ENCODE peak calls at places on chromosomes 3 and 15, in four cellular contexts. J is B cell, H is mammary epithelial cell, X is fibroblast of pulmonary artery. D is an unnamed sample.
A peak's percentile ranks its signal among the peaks of the same experiment; 100 is the strongest.

GRCh38 chr3:129522953-129523352 is 5.5 kb upstream of the RHO start:
- DNase-seq in H (no peak), X (no peak), J (no peak), D (no peak)

GRCh38 chr3:53030864-53031445 is 14.9 kb downstream of the SFMBT1 start:
- DNase-seq in J (peak; percentile 33), X (no peak), H (peak; percentile 52), D (no peak)

GRCh38 chr3:188947983-188948657 is 223.7 kb upstream of the TPRG1 start:
- DNase-seq in J (no peak), H (peak; percentile 79), X (peak; percentile 100), D (peak; percentile 99)

GRCh38 chr3:56775356-56775914 is 26.3 kb downstream of the ARHGEF3 start:
- DNase-seq in J (no peak), X (no peak), H (no peak), D (no peak)

GRCh38 chr3:56930706-56931105 is 129.0 kb upstream of the ARHGEF3 start:
- DNase-seq in J (no peak), X (no peak), H (peak; percentile 90), D (no peak)

GRCh38 chr3:29426302-29427226 is 145.7 kb downstream of the RBMS3 start:
- DNase-seq in H (no peak), J (no peak), X (no peak), D (no peak)

GRCh38 chr15:85704720-85705119 is 90.0 kb downstream of the KLHL25 start:
- DNase-seq in X (no peak), H (no peak), J (no peak), D (peak; percentile 64)

GRCh38 chr3:52233968-52234367 is 5.0 kb downstream of the TWF2 start:
- DNase-seq in J (no peak), X (no peak), H (no peak), D (no peak)

GRCh38 chr3:127899200-127899599 is 15.8 kb upstream of the KBTBD12 start:
- DNase-seq in X (no peak), H (no peak), J (no peak), D (no peak)

GRCh38 chr3:13518516-13519351 is 30.2 kb upstream of the FBLN2 start:
- DNase-seq in J (no peak), H (no peak), X (peak; percentile 33), D (peak; percentile 88)

GRCh38 chr15:39573844-39574243 is 7.0 kb upstream of the THBS1 start:
- DNase-seq in H (no peak), X (no peak), J (no peak), D (no peak)

GRCh38 chr3:109330405-109330804 is 6.9 kb downstream of the DPPA4 start:
- DNase-seq in X (no peak), H (no peak), J (no peak), D (no peak)
- TF ChIP-seq CTCF in X (no peak), H (no peak), J (no peak), D (no peak)

DNA sequence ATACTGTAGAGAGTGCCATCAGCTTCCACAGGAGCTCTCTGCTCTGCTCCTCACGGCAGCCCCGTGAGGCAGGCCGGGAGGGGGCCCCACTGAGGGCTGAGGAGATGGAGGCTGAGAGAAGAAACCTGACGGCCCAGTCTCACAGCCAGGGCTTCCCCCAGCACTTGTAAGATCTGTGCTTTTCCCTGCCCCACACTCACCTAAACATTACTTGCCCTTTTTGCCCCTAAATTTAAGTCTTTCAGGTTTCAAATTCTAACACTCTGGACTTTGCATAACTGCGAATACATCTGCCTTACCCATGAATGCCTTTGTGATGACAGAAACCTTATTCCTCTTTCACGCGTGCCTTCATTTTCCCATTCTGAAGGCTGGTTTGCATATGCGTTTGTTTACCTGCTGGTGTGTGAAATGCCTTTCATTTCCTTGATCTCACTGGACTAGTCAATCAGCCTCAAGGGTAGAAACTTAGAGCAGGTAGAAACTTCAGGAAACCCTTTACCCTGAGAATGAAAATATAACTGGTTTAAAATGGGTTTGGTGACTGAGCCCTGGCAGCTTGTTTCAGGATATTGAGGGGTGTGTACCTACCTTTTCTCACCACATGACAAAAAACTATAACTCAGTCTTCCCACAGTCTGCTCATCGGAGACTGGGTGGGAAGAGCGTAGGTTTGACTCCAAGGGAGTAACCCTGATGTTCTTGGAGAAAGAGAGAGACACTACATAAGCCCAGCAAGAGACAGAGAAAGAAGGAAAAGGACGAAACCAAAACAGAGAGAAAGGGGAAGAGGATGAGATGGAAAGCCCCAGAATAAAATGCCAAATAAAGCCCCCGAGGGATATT is 20.1 kb downstream of the SLC12A8 start:
- DNase-seq in X (no peak), J (peak; percentile 41), H (no peak), D (no peak)
- TF ChIP-seq CTCF in X (no peak), J (peak; percentile 23), H (no peak), D (no peak)

DNA sequence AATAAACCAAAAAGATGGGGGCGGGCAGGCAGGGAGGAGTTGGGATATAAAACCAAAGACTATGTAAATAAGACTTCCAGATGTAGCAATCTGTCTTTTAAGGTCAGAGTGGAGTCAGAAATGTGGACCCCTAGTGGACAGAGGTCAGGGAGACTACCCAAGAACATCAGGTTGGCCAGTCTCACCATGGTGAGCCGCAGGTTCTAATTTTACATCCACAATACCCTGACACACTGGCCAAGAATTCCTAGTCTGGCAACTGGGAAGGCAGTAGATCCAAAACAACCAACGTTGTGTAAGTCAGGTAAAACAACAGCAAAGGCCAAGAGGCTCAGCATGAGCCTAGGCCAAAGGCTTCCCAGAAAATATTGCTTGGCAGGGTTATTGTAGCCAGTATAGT is 203.4 kb downstream of the FOXP1 start:
- DNase-seq in H (no peak), X (no peak), J (no peak), D (no peak)
- TF ChIP-seq CTCF in H (no peak), X (no peak), J (no peak), D (no peak)

GRCh38 chr3:193060738-193061137 is 143.1 kb upstream of the MB21D2 start:
- DNase-seq in X (no peak), J (no peak), H (no peak), D (no peak)

GRCh38 chr3:193055352-193055751 is 137.7 kb upstream of the MB21D2 start:
- DNase-seq in H (no peak), J (no peak), X (no peak), D (peak; percentile 9)

GRCh38 chr3:193053031-193053430 is 135.4 kb upstream of the MB21D2 start:
- DNase-seq in H (no peak), J (no peak), X (peak; percentile 18), D (peak; percentile 23)

GRCh38 chr3:193061157-193061556 is 143.5 kb upstream of the MB21D2 start:
- DNase-seq in J (no peak), H (no peak), X (no peak), D (no peak)

GRCh38 chr3:193057616-193058015 is 140.0 kb upstream of the MB21D2 start:
- DNase-seq in X (no peak), H (no peak), J (no peak), D (no peak)
- TF ChIP-seq CTCF in X (no peak), H (no peak), J (no peak), D (no peak)

DNA sequence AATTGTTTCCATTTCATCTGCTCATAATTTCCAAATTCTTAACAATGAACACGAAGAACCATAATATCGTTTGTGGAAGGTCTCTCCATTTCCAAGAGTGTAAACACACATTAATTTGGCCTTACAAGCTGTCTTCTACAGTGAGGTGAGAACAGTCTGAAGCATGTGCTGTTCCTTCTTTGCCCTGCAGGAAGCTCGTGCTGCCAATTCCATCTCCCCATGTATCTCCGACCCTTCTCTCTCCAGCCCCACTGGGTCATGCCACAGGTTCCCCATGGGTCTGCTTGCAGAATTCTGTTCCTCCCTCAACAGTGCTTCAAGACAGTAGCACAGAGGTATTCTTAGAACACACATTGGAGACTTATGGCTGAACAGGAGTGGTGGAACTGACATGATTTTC is 70.5 kb downstream of the CHSY1 start:
- DNase-seq in J (no peak), H (no peak), X (no peak), D (no peak)
- TF ChIP-seq CTCF in J (no peak), H (no peak), X (no peak), D (no peak)

DNA sequence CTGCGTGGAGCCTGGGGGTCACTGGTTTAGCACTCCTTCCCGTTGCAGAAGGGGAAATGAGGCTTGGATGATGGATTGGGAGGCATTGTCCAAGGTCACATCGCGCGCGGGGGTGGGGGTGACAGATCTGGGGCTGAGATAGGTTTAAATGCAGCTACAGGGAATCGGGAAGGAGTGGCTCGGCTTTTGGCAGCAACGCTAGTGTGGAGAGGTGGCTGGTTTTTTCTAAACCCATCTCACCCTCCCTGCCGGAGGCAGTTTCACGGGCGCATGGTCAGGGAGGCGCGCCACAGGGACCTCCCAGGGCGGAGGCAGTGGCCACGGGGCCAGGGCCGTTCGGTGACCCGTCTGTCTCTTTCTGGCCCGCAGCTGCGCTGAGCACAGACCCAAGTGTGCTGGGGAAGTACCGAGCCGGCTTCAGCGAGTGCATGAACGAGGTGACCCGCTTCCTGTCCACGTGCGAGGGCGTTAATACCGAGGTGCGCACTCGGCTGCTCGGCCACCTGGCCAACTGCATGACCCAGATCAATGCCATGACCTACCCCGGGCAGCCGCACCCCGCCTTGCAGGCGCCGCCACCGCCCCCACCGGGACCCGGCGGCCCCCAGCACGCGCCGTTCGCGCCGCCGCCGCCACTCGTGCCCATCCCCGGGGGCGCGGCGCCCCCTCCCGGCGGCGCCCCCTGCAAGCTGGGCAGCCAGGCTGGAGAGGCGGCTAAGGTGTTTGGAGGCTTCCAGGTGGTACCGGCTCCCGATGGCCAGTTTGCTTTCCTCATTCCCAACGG is 1.6 kb downstream of the HES1 start:
- DNase-seq in H (peak; percentile 64), J (peak; percentile 89), X (peak; percentile 78), D (peak; percentile 71)
- TF ChIP-seq CTCF in H (peak; percentile 19), J (peak; percentile 75), X (peak; percentile 18), D (peak; percentile 27)

GRCh38 chr3:108548886-108549285 is 38.5 kb upstream of the MYH15 start:
- DNase-seq in X (no peak), J (no peak), H (no peak), D (no peak)

GRCh38 chr3:108548304-108548703 is 37.9 kb upstream of the MYH15 start:
- DNase-seq in J (no peak), X (peak; percentile 63), H (no peak), D (peak; percentile 42)

GRCh38 chr3:108546692-108547091 is 36.3 kb upstream of the MYH15 start:
- DNase-seq in X (no peak), H (no peak), J (peak; percentile 7), D (peak; percentile 9)

GRCh38 chr3:108546249-108546648 is 35.9 kb upstream of the MYH15 start:
- DNase-seq in X (no peak), J (peak; percentile 2), H (no peak), D (peak; percentile 31)
- TF ChIP-seq CTCF in X (no peak), J (no peak), H (no peak), D (no peak)

GRCh38 chr15:77568960-77569646 is 63.6 kb downstream of the LINGO1 start:
- DNase-seq in X (peak; percentile 38), J (no peak), H (peak; percentile 8), D (peak; percentile 51)
- TF ChIP-seq CTCF in X (no peak), J (no peak), H (no peak), D (no peak)

GRCh38 chr15:64092864-64093626 is 593 bp downstream of the CIAO2A start:
- DNase-seq in J (peak; percentile 60), X (peak; percentile 53), H (peak; percentile 38), D (peak; percentile 57)
- TF ChIP-seq CTCF in J (no peak), X (peak; percentile 10), H (no peak), D (peak; percentile 16)

GRCh38 chr3:99442599-99442998 is 195.8 kb upstream of the COL8A1 start:
- DNase-seq in X (no peak), H (no peak), J (no peak), D (no peak)
- TF ChIP-seq CTCF in X (no peak), H (no peak), J (no peak), D (no peak)